ENCODE peak calls at places on chromosomes 4 and X, in ten cellular contexts. O is fibroblast of the aortic adventitia, I is GM13977, J is transverse colon, E is fibroblast of lung, Y is GM13976, L is endothelial cell, T is endodermal cell, U is tibial nerve, X is spleen. D is an unnamed sample.

GRCh38 chrX:39821011-39821708 is 276.6 kb downstream of the BCOR start:
- DNase-seq in O (no peak), I (peak; percentile 65), J (no peak), E (peak; percentile 42), Y (peak; percentile 65), L (peak; percentile 19), T (peak; percentile 87), U (no peak), X (peak; percentile 74), D (peak; percentile 37)

GRCh38 chr4:41632481-41633073 is 94.6 kb downstream of the LIMCH1 start:
- DNase-seq in O (no peak), I (no peak), J (no peak), E (no peak), Y (no peak), L (no peak), T (no peak), U (no peak), X (no peak), D (no peak)

GRCh38 chr4:137267024-137267423 is 265.3 kb downstream of the PCDH18 start:
- DNase-seq in O (peak; percentile 94), I (no peak), J (no peak), E (peak; percentile 78), Y (no peak), L (no peak), T (no peak), U (no peak), X (no peak), D (no peak)

GRCh38 chr4:102047616-102048015 is 257.1 kb downstream of the BANK1 start:
- DNase-seq in O (no peak), I (no peak), J (no peak), E (no peak), Y (no peak), L (no peak), T (no peak), U (no peak), X (no peak), D (no peak)

GRCh38 chr4:14022428-14022827 is 394.9 kb upstream of the BOD1L1 start:
- DNase-seq in O (peak; percentile 38), I (no peak), J (no peak), E (peak; percentile 35), Y (no peak), L (no peak), T (no peak), U (no peak), X (no peak), D (no peak)

GRCh38 chrX:13005671-13006473 is 31.0 kb downstream of the TMSB4X start:
- DNase-seq in O (peak; percentile 79), I (peak; percentile 56), J (no peak), E (peak; percentile 73), Y (peak; percentile 50), L (no peak), T (no peak), U (no peak), X (no peak), D (peak; percentile 43)

GRCh38 chrX:46376246-46376885 is 168.9 kb downstream of the ZNF674 start:
- DNase-seq in O (peak; percentile 71), I (peak; percentile 26), J (peak; percentile 13), E (peak; percentile 56), Y (peak; percentile 12), L (peak; percentile 34), T (peak; percentile 79), U (peak; percentile 4), X (no peak), D (peak; percentile 46)

GRCh38 chrX:93637591-93637990 is 35.8 kb downstream of the NAP1L3 start:
- DNase-seq in O (no peak), I (no peak), J (no peak), E (no peak), Y (no peak), L (no peak), T (no peak), U (no peak), X (no peak), D (no peak)

GRCh38 chr4:152680988-152681731 is 1.4 kb upstream of the TMEM154 start:
- DNase-seq in O (peak; percentile 28), I (no peak), J (no peak), E (peak; percentile 95), Y (no peak), L (no peak), T (peak; percentile 64), U (no peak), X (no peak), D (no peak)

GRCh38 chr4:148845609-148846008 is 403.4 kb upstream of the NR3C2 start:
- DNase-seq in O (no peak), I (no peak), J (no peak), E (no peak), Y (no peak), L (no peak), T (no peak), U (no peak), X (no peak), D (no peak)

GRCh38 chrX:30144221-30144620 is 71.1 kb upstream of the MAGEB2 start:
- DNase-seq in O (no peak), I (no peak), J (no peak), E (no peak), Y (no peak), L (no peak), T (no peak), U (no peak), X (no peak), D (no peak)

GRCh38 chrX:30144971-30145731 is 70.2 kb upstream of the MAGEB2 start:
- DNase-seq in O (no peak), I (no peak), J (no peak), E (no peak), Y (no peak), L (no peak), T (no peak), U (no peak), X (no peak), D (no peak)

GRCh38 chrX:30141966-30142365 is 73.4 kb upstream of the MAGEB2 start:
- DNase-seq in O (peak; percentile 28), I (peak; percentile 44), J (no peak), E (peak; percentile 21), Y (no peak), L (peak; percentile 24), T (peak; percentile 60), U (no peak), X (no peak), D (peak; percentile 3)
- TF ChIP-seq CTCF in O (peak; percentile 21), I (peak; percentile 52), J (no peak), E (peak; percentile 33), Y (peak; percentile 16), L (no peak), T (peak; percentile 81), U (no peak), X (no peak), D (no peak)

GRCh38 chr4:162645381-162645780 is 481.6 kb upstream of the FSTL5 start:
- DNase-seq in O (no peak), I (no peak), J (no peak), E (peak; percentile 16), Y (no peak), L (no peak), T (no peak), U (no peak), X (no peak), D (no peak)
- TF ChIP-seq CTCF in O (no peak), I (peak; percentile 14), J (peak; percentile 34), E (no peak), Y (no peak), L (no peak), T (peak; percentile 75), U (no peak), X (no peak), D (no peak)

DNA sequence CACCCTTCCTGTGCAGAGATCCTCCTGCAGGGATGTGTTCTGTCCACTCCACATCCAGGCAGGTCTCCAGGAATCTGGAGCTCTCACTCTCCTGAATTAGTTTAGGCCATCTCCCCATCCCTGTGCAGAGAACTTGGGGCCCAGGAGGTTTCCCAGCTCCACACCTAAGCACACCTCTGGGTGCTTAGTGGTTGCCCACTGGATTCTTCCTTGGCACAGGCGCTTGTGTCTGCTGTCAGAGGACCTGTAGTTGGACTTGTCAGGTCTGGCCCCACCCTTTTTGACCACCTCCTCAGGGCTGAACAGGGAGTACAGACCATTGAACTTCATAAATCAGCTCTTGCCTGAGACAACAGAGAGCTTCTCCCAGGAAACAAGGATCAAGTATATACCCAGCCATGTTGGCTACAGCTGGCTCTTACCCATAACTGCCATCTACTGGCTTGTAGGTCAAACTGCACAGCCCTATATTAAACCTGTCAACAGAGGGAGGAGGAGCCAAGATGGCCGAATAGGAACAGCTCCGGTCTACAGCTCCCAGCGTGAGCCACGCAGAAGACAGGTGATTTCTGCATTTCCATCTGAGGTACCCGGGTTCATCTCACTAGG is 275.5 kb downstream of the PPARGC1A start:
- DNase-seq in O (peak; percentile 21), I (no peak), J (no peak), E (peak; percentile 61), Y (peak; percentile 26), L (no peak), T (peak; percentile 64), U (no peak), X (no peak), D (peak; percentile 1)
- TF ChIP-seq CTCF in O (peak; percentile 31), I (peak; percentile 38), J (peak; percentile 26), E (peak; percentile 2), Y (peak; percentile 30), L (no peak), T (peak; percentile 71), U (no peak), X (no peak), D (no peak)

DNA sequence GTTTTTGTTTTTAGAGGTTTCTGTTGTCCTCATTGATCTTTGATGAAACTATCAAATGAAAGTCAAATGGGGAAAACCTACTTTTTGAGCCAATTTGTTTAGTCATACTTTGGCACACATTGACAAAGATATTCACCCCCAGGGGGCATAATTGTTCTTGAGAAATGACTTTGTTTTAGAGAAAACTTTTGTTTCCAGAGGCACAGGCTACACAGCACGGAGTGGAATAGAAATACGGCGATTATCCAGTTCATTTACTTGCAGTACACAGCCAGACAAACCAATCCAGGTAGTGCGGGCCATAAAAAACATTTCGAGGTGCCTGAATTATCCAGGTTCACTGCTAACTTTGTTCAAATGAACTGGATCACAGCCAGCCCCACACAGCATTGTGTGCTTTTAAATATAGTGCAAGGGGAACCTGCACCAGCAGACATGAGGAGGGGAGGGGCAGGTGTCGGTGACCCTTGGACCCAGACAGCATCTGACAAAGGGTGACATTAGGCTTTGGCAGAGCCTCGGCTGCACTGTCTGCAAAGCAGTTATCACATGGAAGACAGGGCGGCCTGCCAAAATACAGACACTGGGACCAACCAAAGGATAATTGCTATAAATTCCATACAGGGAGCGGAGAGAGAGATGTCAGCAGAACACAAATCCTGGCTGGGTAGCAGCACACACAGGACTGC is 179.6 kb upstream of the NOCT start:
- DNase-seq in O (peak; percentile 49), I (no peak), J (peak; percentile 74), E (peak; percentile 23), Y (no peak), L (no peak), T (no peak), U (no peak), X (no peak), D (no peak)
- TF ChIP-seq CTCF in O (peak; percentile 9), I (no peak), J (no peak), E (no peak), Y (no peak), L (no peak), T (no peak), U (no peak), X (no peak), D (no peak)

D was measured in activated CD8-positive, alpha-beta T cell treated with anti-CD3 and anti-CD28 coated beads for 36 hours.